ENCODE peak calls at places on chromosomes 11 and 22, in five cellular contexts. W is cardiac muscle cell, Q is endothelial cell of umbilical vein, N is lower lobe of right lung, S is pancreas. Z is an unnamed sample.

GRCh38 chr11:11813288-11813962 is 28.3 kb upstream of the USP47 start:
- DNase-seq in Q (peak; percentile 18), N (no peak), W (peak; percentile 87), S (no peak), Z (no peak)

GRCh38 chr11:30316237-30316636 is 6.7 kb upstream of the ARL14EP start:
- DNase-seq in Q (no peak), S (no peak), W (no peak), N (no peak), Z (no peak)

GRCh38 chr22:23193882-23194281 is 13.6 kb downstream of the BCR start:
- DNase-seq in S (no peak), W (no peak), N (no peak), Q (no peak), Z (no peak)

GRCh38 chr22:37135023-37135422 is 14.7 kb downstream of the IL2RB start:
- DNase-seq in Q (no peak), S (no peak), N (no peak), W (no peak), Z (no peak)

GRCh38 chr11:118703563-118704106 is 24.2 kb upstream of the TREH start:
- DNase-seq in S (no peak), N (no peak), W (no peak), Q (no peak), Z (no peak)

GRCh38 chr11:27385245-27385644 is 22.2 kb upstream of the CCDC34 start:
- DNase-seq in N (no peak), W (peak; percentile 73), Q (peak; percentile 14), S (no peak), Z (no peak)

GRCh38 chr11:58024601-58025091 is 965 bp downstream of the OR9Q1 start:
- DNase-seq in S (peak; percentile 71), Q (peak; percentile 91), W (peak; percentile 39), N (peak; percentile 61), Z (peak; percentile 54)

GRCh38 chr11:111412293-111412692 is 33.2 kb upstream of the POU2AF1 start:
- DNase-seq in Q (no peak), W (no peak), N (no peak), S (no peak), Z (no peak)

GRCh38 chr22:29093501-29093921 is 20.7 kb downstream of the KREMEN1 start:
- DNase-seq in S (no peak), N (no peak), Q (no peak), W (peak; percentile 47), Z (no peak)

GRCh38 chr11:46694607-46695006 is 5.8 kb downstream of the ARHGAP1 start:
- DNase-seq in N (no peak), W (no peak), S (no peak), Q (no peak), Z (no peak)

GRCh38 chr11:100963375-100963774 is 166.2 kb downstream of the PGR start:
- DNase-seq in S (no peak), Q (peak; percentile 73), W (peak; percentile 17), N (no peak), Z (no peak)
- H3K4me1 ChIP-seq in S (no peaks in the 10 kb centered on the region), Q (peaks cover 13% of the 10 kb centered on the region), W (peaks cover 3% of the 10 kb centered on the region), N (no peaks in the 10 kb centered on the region), Z (no peaks in the 10 kb centered on the region)

DNA sequence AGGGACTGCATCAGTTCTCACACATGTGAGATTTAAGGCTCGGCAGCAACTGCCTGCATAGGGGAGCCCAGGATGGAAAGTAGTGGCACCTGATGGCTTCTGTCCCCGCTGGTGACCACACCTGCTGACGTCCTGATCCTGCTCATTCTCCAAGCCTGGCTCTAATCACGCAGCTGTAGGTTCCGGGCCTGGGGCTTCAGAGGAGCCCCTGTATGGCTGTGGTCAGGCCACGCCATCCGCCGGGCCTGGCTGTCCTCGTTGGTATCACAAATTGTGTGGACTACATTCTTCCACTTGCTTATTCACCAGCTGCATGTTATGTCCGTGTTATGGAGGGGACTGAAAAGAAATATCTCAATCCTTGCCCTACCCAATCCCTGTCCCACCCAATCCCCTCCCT is 580.0 kb downstream of the TBC1D22A start:
- DNase-seq in W (no peak), Q (no peak), N (no peak), S (no peak), Z (no peak)
- H3K9me3 ChIP-seq in W (no peaks in the 10 kb centered on the region), Q (no peaks in the 10 kb centered on the region), N (no peaks in the 10 kb centered on the region), S (no peaks in the 10 kb centered on the region), Z (no peaks in the 10 kb centered on the region)

GRCh38 chr11:2693851-2694261 is 5.9 kb downstream of the KCNQ1OT1 start:
- DNase-seq in S (peak; percentile 33), N (no peak), Q (no peak), W (no peak), Z (no peak)
- H3K4me1 ChIP-seq in S (no peaks in the 10 kb centered on the region), N (peaks cover 25% of the 10 kb centered on the region), Q (peaks cover 3% of the 10 kb centered on the region), W (peaks cover 49% of the 10 kb centered on the region), Z (peaks cover 6% of the 10 kb centered on the region)

DNA sequence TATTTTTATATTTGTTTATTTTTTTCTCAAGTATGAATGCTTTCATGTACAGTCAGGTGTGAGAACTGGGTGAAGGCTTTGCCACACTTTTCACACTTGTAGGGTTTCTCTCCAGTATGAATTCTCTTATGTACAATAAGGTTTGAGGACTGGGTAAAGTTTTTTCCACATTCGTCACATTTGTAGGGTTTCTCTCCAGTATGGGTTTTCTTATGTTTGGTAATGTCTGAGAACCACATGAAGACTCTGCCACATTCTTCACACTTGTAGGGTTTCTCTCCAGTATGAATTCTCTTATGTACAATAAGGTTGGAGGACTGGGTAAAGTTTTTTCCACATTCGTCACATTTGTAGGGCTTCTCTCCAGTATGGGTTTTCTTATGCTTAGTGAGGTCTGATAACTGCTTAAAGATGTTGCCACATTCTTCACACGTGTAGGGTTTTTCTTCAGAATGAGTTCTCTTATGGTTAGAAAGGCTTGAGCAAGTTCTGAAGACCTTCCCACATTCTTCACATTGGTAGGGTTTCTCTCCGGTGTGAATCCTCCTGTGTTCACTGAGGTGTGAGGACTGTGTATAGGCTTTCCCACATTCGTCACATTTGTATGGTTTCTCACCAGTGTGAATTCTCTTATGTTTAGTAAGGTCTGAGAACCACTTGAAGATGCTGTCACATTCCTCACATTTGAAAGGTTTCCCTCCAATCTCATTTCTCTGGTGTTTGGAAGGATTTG is 19.7 kb downstream of the ZNF195 start:
- DNase-seq in W (no peak), S (no peak), Q (no peak), N (no peak), Z (no peak)
- H3K9me3 ChIP-seq in W (peaks cover 7% of the 10 kb centered on the region), S (peaks cover 11% of the 10 kb centered on the region), Q (peaks cover 20% of the 10 kb centered on the region), N (peaks cover 85% of the 10 kb centered on the region), Z (peaks cover 20% of the 10 kb centered on the region)

GRCh38 chr11:17250561-17251350 is 25.8 kb upstream of the NUCB2 start:
- DNase-seq in W (no peak), Q (no peak), S (no peak), N (no peak), Z (no peak)
- H3K4me1 ChIP-seq in W (no peaks in the 10 kb centered on the region), Q (no peaks in the 10 kb centered on the region), S (no peaks in the 10 kb centered on the region), N (no peaks in the 10 kb centered on the region), Z (no peaks in the 10 kb centered on the region)

GRCh38 chr11:2647953-2648352 is 51.8 kb downstream of the KCNQ1OT1 start:
- DNase-seq in S (no peak), N (no peak), Q (no peak), W (no peak), Z (no peak)

GRCh38 chr11:2644844-2645778 is 54.7 kb downstream of the KCNQ1OT1 start:
- DNase-seq in N (no peak), W (no peak), Q (no peak), S (no peak), Z (no peak)

GRCh38 chr11:2643746-2644145 is 56.0 kb downstream of the KCNQ1OT1 start:
- DNase-seq in N (no peak), W (no peak), S (no peak), Q (no peak), Z (no peak)

GRCh38 chr11:2647167-2647566 is 52.6 kb downstream of the KCNQ1OT1 start:
- DNase-seq in N (no peak), Q (no peak), W (no peak), S (no peak), Z (no peak)

GRCh38 chr11:2645779-2646118 is 54.0 kb downstream of the KCNQ1OT1 start:
- DNase-seq in Q (no peak), W (no peak), N (no peak), S (no peak), Z (no peak)
- H3K9me3 ChIP-seq in Q (peaks cover 8% of the 10 kb centered on the region), W (no peaks in the 10 kb centered on the region), N (peaks cover 89% of the 10 kb centered on the region), S (no peaks in the 10 kb centered on the region), Z (peaks cover 6% of the 10 kb centered on the region)

GRCh38 chr11:68200639-68201038 is 12.5 kb downstream of the KMT5B start:
- DNase-seq in Q (no peak), N (no peak), W (peak; percentile 77), S (no peak), Z (no peak)

GRCh38 chr11:68194675-68195294 is 18.3 kb downstream of the KMT5B start:
- DNase-seq in Q (no peak), N (no peak), S (no peak), W (no peak), Z (no peak)

GRCh38 chr11:68196219-68196618 is 16.9 kb downstream of the KMT5B start:
- DNase-seq in W (no peak), S (no peak), N (no peak), Q (no peak), Z (no peak)

GRCh38 chr11:68202165-68202564 is 10.9 kb downstream of the KMT5B start:
- DNase-seq in S (no peak), W (no peak), N (no peak), Q (no peak), Z (no peak)

DNA sequence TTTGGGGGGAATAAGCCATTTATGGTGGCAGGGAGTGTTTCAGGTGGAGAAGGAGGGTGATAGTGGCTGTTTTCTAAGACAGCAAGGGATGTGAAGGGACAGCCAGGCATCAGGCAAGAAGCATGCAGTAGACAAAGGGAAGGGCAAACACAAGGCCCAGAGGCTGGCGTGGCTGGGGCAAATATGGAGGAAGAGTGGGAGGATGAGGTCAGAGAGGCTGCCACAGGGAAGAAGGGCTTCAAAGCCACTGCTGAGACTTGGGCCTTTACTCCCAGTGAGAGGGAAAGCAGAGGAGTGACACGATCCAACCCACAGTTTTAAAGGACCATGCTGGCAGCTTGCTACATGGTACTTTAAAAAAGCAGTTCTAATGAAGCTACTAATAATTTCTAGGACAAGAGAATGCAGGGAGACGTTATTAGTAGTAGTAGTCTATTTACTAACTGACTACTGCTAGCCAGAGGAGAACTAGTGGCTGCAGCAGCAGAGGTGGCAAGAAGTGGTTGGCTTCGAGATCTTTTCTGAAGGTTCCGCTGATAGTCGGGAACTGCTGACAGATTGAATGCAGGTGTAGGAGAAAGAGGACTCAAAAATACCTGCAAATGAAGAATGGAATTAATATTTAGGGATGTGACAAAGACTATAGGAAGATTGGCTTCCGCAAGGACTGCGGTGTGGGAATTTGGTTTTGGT is 13.7 kb downstream of the KMT5B start:
- DNase-seq in S (no peak), N (no peak), Q (no peak), W (no peak), Z (no peak)
- H3K4me1 ChIP-seq in S (peaks cover 16% of the 10 kb centered on the region), N (peaks cover 53% of the 10 kb centered on the region), Q (no peaks in the 10 kb centered on the region), W (peaks cover 24% of the 10 kb centered on the region), Z (peaks cover 10% of the 10 kb centered on the region)

DNA sequence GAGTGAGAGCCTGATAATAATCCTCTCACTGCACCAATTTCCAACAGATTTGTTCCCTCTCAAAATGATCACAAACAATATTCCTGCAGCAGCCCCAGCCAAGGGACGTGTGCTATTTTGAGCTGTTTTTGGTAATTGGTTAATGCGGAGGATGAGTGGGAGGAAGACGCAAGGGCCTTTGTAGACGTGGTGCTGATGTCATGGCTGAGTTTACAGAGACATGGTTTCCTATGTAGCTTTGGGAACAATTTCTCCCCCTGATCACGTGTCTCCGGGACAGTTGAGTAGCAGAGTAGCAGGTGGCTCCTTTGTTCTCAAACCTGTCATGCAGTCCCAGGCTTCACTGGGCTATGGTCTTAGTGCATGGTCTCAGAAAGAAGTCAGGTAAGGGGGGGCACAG is 183.2 kb upstream of the NECTIN1 start:
- DNase-seq in S (no peak), Q (no peak), N (no peak), W (no peak), Z (no peak)
- H3K9me3 ChIP-seq in S (no peaks in the 10 kb centered on the region), Q (no peaks in the 10 kb centered on the region), N (no peaks in the 10 kb centered on the region), W (no peaks in the 10 kb centered on the region), Z (no peaks in the 10 kb centered on the region)

GRCh38 chr22:41931701-41932269 is 5.2 kb upstream of the TNFRSF13C start:
- DNase-seq in Q (no peak), N (no peak), W (no peak), S (no peak), Z (no peak)
- H3K4me1 ChIP-seq in Q (no peaks in the 10 kb centered on the region), N (peaks cover under 1% of the 10 kb centered on the region), W (no peaks in the 10 kb centered on the region), S (no peaks in the 10 kb centered on the region), Z (no peaks in the 10 kb centered on the region)

Z was measured in colonic mucosa.